ENCODE peak calls at places on chromosomes 5 and 9, in ten cellular contexts. X is heart left ventricle; K is HT1080; Z is PC-3; C is HCT116; O is naive thymus-derived CD8-positive, alpha-beta T cell; E is stimulated activated CD8-positive, alpha-beta memory T cell treated with anti-CD3 and anti-CD28 coated beads, Interleukin-4, amount 100 ng/mL, for 24 hours; I is AG04450; F is T-cell; U is heart right ventricle. Q is an unnamed sample.

GRCh38 chr5:74648835-74649286 is 8.3 kb upstream of the ENC1 start:
- DNase-seq in F (no peak), O (peak; percentile 17), I (no peak), E (no peak), Z (peak; percentile 71), U (no peak), X (peak; percentile 35), C (no peak), K (peak; percentile 65), Q (no peak)

GRCh38 chr5:71938886-71939285 is 168.4 kb upstream of the MAP1B start:
- DNase-seq in X (no peak), U (no peak), F (no peak), E (no peak), K (peak; percentile 76), Z (peak; percentile 75), O (no peak), I (no peak), C (no peak), Q (no peak)

GRCh38 chr9:130927995-130928900 is 10.8 kb downstream of the FIBCD1 start:
- DNase-seq in K (peak; percentile 89), O (no peak), I (no peak), C (peak; percentile 55), E (no peak), X (peak; percentile 30), U (peak; percentile 51), F (no peak), Z (peak; percentile 92), Q (no peak)

GRCh38 chr5:83554686-83555085 is 83.1 kb downstream of the VCAN start:
- DNase-seq in Z (peak; percentile 54), U (no peak), X (no peak), I (no peak), F (no peak), C (no peak), O (no peak), E (no peak), K (peak; percentile 30), Q (no peak)

GRCh38 chr9:98280574-98280973 is 25.1 kb upstream of the TBC1D2 start:
- DNase-seq in C (no peak), I (no peak), U (no peak), O (no peak), Z (no peak), X (no peak), F (no peak), K (no peak), E (no peak), Q (no peak)

GRCh38 chr5:142100307-142100706 is 8.3 kb upstream of the NDFIP1 start:
- DNase-seq in I (no peak), C (no peak), U (no peak), X (no peak), O (no peak), F (no peak), K (no peak), E (no peak), Z (no peak), Q (no peak)

GRCh38 chr5:21807953-21808352 is 1045.2 kb downstream of the CDH12 start:
- DNase-seq in C (no peak), F (no peak), Z (peak; percentile 97), I (no peak), X (no peak), U (no peak), K (peak; percentile 38), O (no peak), E (no peak), Q (no peak)

GRCh38 chr9:134190232-134191121 is 26.1 kb upstream of the RNU6ATAC start:
- DNase-seq in X (no peak), F (no peak), C (no peak), E (no peak), U (no peak), K (no peak), I (no peak), O (no peak), Z (no peak), Q (no peak)

GRCh38 chr9:135890896-135891631 is 16.3 kb downstream of the CAMSAP1 start:
- DNase-seq in O (no peak), E (no peak), K (no peak), X (no peak), I (no peak), C (no peak), U (no peak), F (no peak), Z (no peak), Q (no peak)

GRCh38 chr9:134839441-134840125 is 41.0 kb upstream of the FCN2 start:
- DNase-seq in U (no peak), I (no peak), K (no peak), C (no peak), E (no peak), F (no peak), O (no peak), Z (no peak), X (no peak), Q (no peak)

GRCh38 chr9:76658510-76659231 is 105.6 kb upstream of the PCA3 start:
- DNase-seq in X (no peak), K (peak; percentile 47), I (peak; percentile 43), O (no peak), E (no peak), F (no peak), C (peak; percentile 26), U (no peak), Z (peak; percentile 39), Q (no peak)

GRCh38 chr9:96085536-96086143 is 210.1 kb downstream of the ERCC6L2 start:
- DNase-seq in X (no peak), F (no peak), O (no peak), U (no peak), I (no peak), K (no peak), E (no peak), C (no peak), Z (no peak), Q (no peak)

GRCh38 chr9:79501546-79501945 is 70.2 kb upstream of the TLE4 start:
- DNase-seq in U (no peak), O (no peak), F (no peak), Z (no peak), E (no peak), X (no peak), C (no peak), K (no peak), I (no peak), Q (no peak)

GRCh38 chr5:158783382-158783781 is 316.3 kb downstream of the EBF1 start:
- DNase-seq in K (no peak), E (no peak), C (no peak), Z (no peak), F (no peak), I (no peak), U (no peak), O (no peak), X (no peak), Q (no peak)

GRCh38 chr9:79817469-79818004 is 245.8 kb downstream of the TLE4 start:
- DNase-seq in E (no peak), K (peak; percentile 16), C (no peak), I (no peak), X (peak; percentile 7), F (no peak), U (peak; percentile 7), Z (no peak), O (no peak), Q (no peak)

GRCh38 chr9:124206391-124206790 is 51.4 kb upstream of the NEK6 start:
- DNase-seq in E (no peak), X (no peak), O (no peak), U (no peak), F (no peak), Z (no peak), C (no peak), K (no peak), I (no peak), Q (no peak)

GRCh38 chr5:6359941-6360683 is 18.2 kb downstream of the MED10 start:
- DNase-seq in X (no peak), I (no peak), E (no peak), U (no peak), F (no peak), O (no peak), Z (peak; percentile 59), C (no peak), K (peak; percentile 50), Q (no peak)

GRCh38 chr9:74100042-74100441 is 397.1 kb upstream of the RORB start:
- DNase-seq in E (no peak), O (no peak), F (no peak), K (no peak), I (no peak), Z (no peak), X (no peak), C (no peak), U (no peak), Q (no peak)

GRCh38 chr5:107952450-107952849 is 281.7 kb upstream of the EFNA5 start:
- DNase-seq in Z (no peak), E (no peak), K (no peak), C (no peak), U (no peak), X (no peak), I (no peak), O (no peak), F (no peak), Q (no peak)

GRCh38 chr5:115542651-115543364 is 1.8 kb downstream of the FEM1C start:
- DNase-seq in E (no peak), Z (peak; percentile 9), U (no peak), K (no peak), I (no peak), X (no peak), O (no peak), C (no peak), F (no peak), Q (no peak)

GRCh38 chr5:173454381-173454763 is 126.2 kb upstream of the STC2 start:
- DNase-seq in I (peak; percentile 48), O (no peak), X (no peak), C (no peak), Z (peak; percentile 61), F (no peak), U (no peak), K (peak; percentile 70), E (no peak), Q (no peak)

GRCh38 chr5:139650031-139650688 is 2.0 kb downstream of the CXXC5 start:
- DNase-seq in K (no peak), E (no peak), O (no peak), Z (no peak), U (peak; percentile 61), X (peak; percentile 66), C (no peak), I (no peak), F (no peak), Q (no peak)

GRCh38 chr9:6224393-6225154 is 9.0 kb downstream of the IL33 start:
- DNase-seq in I (no peak), X (no peak), K (no peak), E (no peak), Z (no peak), U (no peak), O (no peak), F (no peak), C (no peak), Q (no peak)

GRCh38 chr9:111975709-111976108 is 79.1 kb downstream of the UGCG start:
- DNase-seq in F (no peak), U (no peak), Z (peak; percentile 21), O (peak; percentile 14), E (no peak), C (peak; percentile 32), K (no peak), X (no peak), I (no peak), Q (no peak)

GRCh38 chr9:89418882-89419641 is 78.9 kb downstream of the SEMA4D start:
- DNase-seq in K (no peak), Z (no peak), X (no peak), U (no peak), F (peak; percentile 64), E (no peak), C (no peak), I (no peak), O (peak; percentile 51), Q (no peak)

GRCh38 chr9:134928796-134929559 is 11.3 kb upstream of the FCN1 start:
- DNase-seq in F (no peak), O (no peak), E (no peak), K (no peak), C (no peak), X (peak; percentile 55), I (no peak), Z (no peak), U (peak; percentile 42), Q (no peak)

GRCh38 chr5:77180167-77181081 is 30.1 kb upstream of the PDE8B start:
- DNase-seq in O (no peak), C (no peak), I (no peak), X (no peak), E (no peak), K (no peak), F (no peak), U (no peak), Z (peak; percentile 27), Q (no peak)

GRCh38 chr9:81776390-81776789 is 87.0 kb upstream of the TLE1 start:
- DNase-seq in X (no peak), F (no peak), U (no peak), E (no peak), O (no peak), C (no peak), Z (no peak), K (no peak), I (no peak), Q (no peak)

Q was measured in Panc1.